ENCODE peak calls at places on chromosomes 5 and 9, in nine cellular contexts. Q is T-helper 1 cell, O is T1000, W is endothelial cell, A is iPS DF 6.9, H is ACHN, D is NCI-H1436 treated with DMSO at 0.1 percent for 48 hours, J is fibroblast of lung, I is hepatocyte. T is an unnamed sample.

GRCh38 chr5:124395287-124395686 is 351.2 kb downstream of the ZNF608 start:
- DNase-seq in Q (no peak), O (no peak), W (no peak), A (no peak), H (no peak), D (no peak), J (peak), I (no peak), T (no peak)

GRCh38 chr9:128192601-128193371 is 1.4 kb upstream of the CIZ1 start:
- DNase-seq in Q (peak), O (peak), W (peak), A (no peak), H (peak), D (peak), J (peak), I (no peak), T (peak)

GRCh38 chr5:154015071-154015693 is 23.5 kb downstream of the FAM114A2 start:
- DNase-seq in Q (no peak), O (no peak), W (no peak), A (no peak), H (no peak), D (no peak), J (no peak), I (no peak), T (no peak)

GRCh38 chr5:57650360-57651069 is 167.9 kb upstream of the ACTBL2 start:
- DNase-seq in Q (no peak), O (peak), W (peak), A (peak), H (peak), D (no peak), J (peak), I (peak), T (peak)

GRCh38 chr5:66193419-66193818 is 49.3 kb downstream of the SREK1 start:
- DNase-seq in Q (no peak), O (no peak), W (no peak), A (no peak), H (no peak), D (no peak), J (no peak), I (no peak), T (no peak)

GRCh38 chr5:124628721-124629596 is 117.5 kb downstream of the ZNF608 start:
- DNase-seq in Q (no peak), O (peak), W (no peak), A (no peak), H (peak), D (no peak), J (peak), I (peak), T (peak)

GRCh38 chr9:93299418-93300174 is 115.7 kb downstream of the WNK2 start:
- DNase-seq in Q (no peak), O (no peak), W (no peak), A (no peak), H (no peak), D (no peak), J (no peak), I (no peak), T (no peak)

GRCh38 chr9:76658510-76659231 is 105.6 kb upstream of the PCA3 start:
- DNase-seq in Q (no peak), O (no peak), W (no peak), A (no peak), H (peak), D (no peak), J (peak), I (peak), T (no peak)

GRCh38 chr5:148957591-148958202 is 105.2 kb downstream of the SH3TC2 start:
- DNase-seq in Q (peak), O (peak), W (peak), A (no peak), H (peak), D (no peak), J (no peak), I (peak), T (peak)

GRCh38 chr5:138632900-138633489 is 57.8 kb upstream of the HSPA9 start:
- DNase-seq in Q (no peak), O (no peak), W (peak), A (peak), H (peak), D (no peak), J (peak), I (peak), T (peak)

GRCh38 chr5:168648576-168648975 is 69.4 kb upstream of the PANK3 start:
- DNase-seq in Q (no peak), O (no peak), W (no peak), A (no peak), H (no peak), D (no peak), J (no peak), I (no peak), T (no peak)

T was measured in adrenal gland.